ENCODE peak calls at places on chromosomes 11 and 22, in ten cellular contexts. One of them, this sample, is unnamed.
A peak's percentile ranks its signal among the peaks of the same experiment; 100 is the strongest.

GRCh38 chr11:112255075-112255739 is 5.5 kb downstream of the PLET1 start:
- DNase-seq in suprapubic skin: no peak
- DNase-seq in ovary: no peak
- DNase-seq in H1: no peak
- DNase-seq in A549: no peak
- DNase-seq in sigmoid colon: no peak
- DNase-seq in GM12878: no peak
- DNase-seq in esophagus muscularis mucosa: no peak
- DNase-seq in transverse colon: no peak
- DNase-seq in stomach: no peak
- DNase-seq in this sample: no peak

GRCh38 chr22:33873186-33873585 is 47.1 kb downstream of the LARGE1 start:
- DNase-seq in ovary: peak; percentile 47
- DNase-seq in suprapubic skin: no peak
- DNase-seq in GM12878: no peak
- DNase-seq in H1: no peak
- DNase-seq in stomach: peak; percentile 63
- DNase-seq in transverse colon: no peak
- DNase-seq in esophagus muscularis mucosa: no peak
- DNase-seq in sigmoid colon: peak; percentile 78
- DNase-seq in A549: no peak
- DNase-seq in this sample: no peak

GRCh38 chr11:117478126-117478856 is 150.6 kb downstream of the CEP164 start:
- DNase-seq in transverse colon: peak; percentile 35
- DNase-seq in ovary: no peak
- DNase-seq in GM12878: no peak
- DNase-seq in A549: no peak
- DNase-seq in sigmoid colon: no peak
- DNase-seq in H1: no peak
- DNase-seq in esophagus muscularis mucosa: no peak
- DNase-seq in suprapubic skin: no peak
- DNase-seq in stomach: no peak
- DNase-seq in this sample: no peak

GRCh38 chr11:61834278-61835004 is 6.3 kb downstream of the FADS2 start:
- DNase-seq in ovary: peak; percentile 60
- DNase-seq in transverse colon: no peak
- DNase-seq in sigmoid colon: no peak
- DNase-seq in esophagus muscularis mucosa: peak; percentile 93
- DNase-seq in stomach: no peak
- DNase-seq in GM12878: peak; percentile 87
- DNase-seq in A549: no peak
- DNase-seq in H1: no peak
- DNase-seq in suprapubic skin: no peak
- DNase-seq in this sample: no peak

GRCh38 chr22:29748248-29748893 is 18.4 kb downstream of the ZMAT5 start:
- DNase-seq in stomach: no peak
- DNase-seq in suprapubic skin: no peak
- DNase-seq in GM12878: no peak
- DNase-seq in sigmoid colon: no peak
- DNase-seq in esophagus muscularis mucosa: no peak
- DNase-seq in H1: no peak
- DNase-seq in A549: no peak
- DNase-seq in transverse colon: peak; percentile 36
- DNase-seq in ovary: no peak
- DNase-seq in this sample: no peak

GRCh38 chr11:64065141-64065465 is 29.4 kb downstream of the FLRT1 start:
- DNase-seq in sigmoid colon: no peak
- DNase-seq in stomach: no peak
- DNase-seq in ovary: no peak
- DNase-seq in GM12878: no peak
- DNase-seq in A549: no peak
- DNase-seq in transverse colon: no peak
- DNase-seq in esophagus muscularis mucosa: no peak
- DNase-seq in suprapubic skin: no peak
- DNase-seq in H1: no peak
- DNase-seq in this sample: no peak

GRCh38 chr11:12164061-12165014 is 53.9 kb downstream of the MICAL2 start:
- DNase-seq in GM12878: no peak
- DNase-seq in transverse colon: peak; percentile 33
- DNase-seq in ovary: no peak
- DNase-seq in stomach: no peak
- DNase-seq in suprapubic skin: no peak
- DNase-seq in A549: no peak
- DNase-seq in H1: no peak
- DNase-seq in sigmoid colon: peak; percentile 86
- DNase-seq in esophagus muscularis mucosa: no peak
- DNase-seq in this sample: no peak

GRCh38 chr22:43186272-43187170 is at the start of gene TTLL12:
- DNase-seq in GM12878: no peak
- DNase-seq in suprapubic skin: no peak
- DNase-seq in esophagus muscularis mucosa: no peak
- DNase-seq in A549: peak; percentile 21
- DNase-seq in H1: no peak
- DNase-seq in stomach: peak; percentile 56
- DNase-seq in ovary: peak; percentile 78
- DNase-seq in transverse colon: peak; percentile 56
- DNase-seq in sigmoid colon: peak; percentile 75
- DNase-seq in this sample: no peak

GRCh38 chr11:26649884-26650283 is 72.0 kb downstream of the SLC5A12 start:
- DNase-seq in esophagus muscularis mucosa: no peak
- DNase-seq in H1: no peak
- DNase-seq in suprapubic skin: no peak
- DNase-seq in ovary: no peak
- DNase-seq in A549: peak; percentile 55
- DNase-seq in GM12878: peak; percentile 54
- DNase-seq in transverse colon: peak; percentile 61
- DNase-seq in stomach: peak; percentile 58
- DNase-seq in sigmoid colon: peak; percentile 64
- DNase-seq in this sample: no peak

GRCh38 chr11:19511413-19512183 is 201.0 kb upstream of the NAV2 start:
- DNase-seq in H1: no peak
- DNase-seq in transverse colon: peak; percentile 10
- DNase-seq in A549: no peak
- DNase-seq in ovary: peak; percentile 38
- DNase-seq in sigmoid colon: peak; percentile 71
- DNase-seq in esophagus muscularis mucosa: no peak
- DNase-seq in suprapubic skin: no peak
- DNase-seq in stomach: peak; percentile 46
- DNase-seq in GM12878: no peak
- DNase-seq in this sample: peak; percentile 36

GRCh38 chr11:85705805-85706204 is 19.8 kb upstream of the CCDC89 start:
- DNase-seq in stomach: no peak
- DNase-seq in A549: no peak
- DNase-seq in ovary: no peak
- DNase-seq in esophagus muscularis mucosa: no peak
- DNase-seq in GM12878: no peak
- DNase-seq in suprapubic skin: no peak
- DNase-seq in transverse colon: no peak
- DNase-seq in sigmoid colon: no peak
- DNase-seq in H1: no peak
- DNase-seq in this sample: no peak

GRCh38 chr11:82636620-82637019 is 97.0 kb downstream of the FAM181B start:
- DNase-seq in GM12878: no peak
- DNase-seq in sigmoid colon: no peak
- DNase-seq in esophagus muscularis mucosa: no peak
- DNase-seq in stomach: no peak
- DNase-seq in transverse colon: no peak
- DNase-seq in H1: no peak
- DNase-seq in A549: no peak
- DNase-seq in ovary: no peak
- DNase-seq in suprapubic skin: no peak
- DNase-seq in this sample: no peak

GRCh38 chr22:23119492-23120414 is 22.0 kb downstream of the RSPH14 start:
- DNase-seq in A549: no peak
- DNase-seq in GM12878: no peak
- DNase-seq in H1: no peak
- DNase-seq in stomach: no peak
- DNase-seq in transverse colon: no peak
- DNase-seq in ovary: no peak
- DNase-seq in suprapubic skin: no peak
- DNase-seq in sigmoid colon: no peak
- DNase-seq in esophagus muscularis mucosa: no peak
- DNase-seq in this sample: no peak

GRCh38 chr11:15938362-15938725 is 418.0 kb downstream of the SOX6 start:
- DNase-seq in stomach: no peak
- DNase-seq in GM12878: no peak
- DNase-seq in transverse colon: no peak
- DNase-seq in sigmoid colon: no peak
- DNase-seq in ovary: no peak
- DNase-seq in A549: no peak
- DNase-seq in H1: no peak
- DNase-seq in esophagus muscularis mucosa: peak; percentile 74
- DNase-seq in suprapubic skin: no peak
- DNase-seq in this sample: no peak

GRCh38 chr11:99371257-99371656 is 350.5 kb downstream of the CNTN5 start:
- DNase-seq in stomach: no peak
- DNase-seq in ovary: no peak
- DNase-seq in sigmoid colon: no peak
- DNase-seq in suprapubic skin: no peak
- DNase-seq in esophagus muscularis mucosa: no peak
- DNase-seq in A549: no peak
- DNase-seq in GM12878: no peak
- DNase-seq in H1: no peak
- DNase-seq in transverse colon: no peak
- DNase-seq in this sample: no peak
- TF ChIP-seq EP300 in stomach: no peak
- TF ChIP-seq EP300 in ovary: no peak
- TF ChIP-seq EP300 in sigmoid colon: no peak
- TF ChIP-seq EP300 in suprapubic skin: no peak
- TF ChIP-seq EP300 in esophagus muscularis mucosa: no peak
- TF ChIP-seq EP300 in A549: no peak
- TF ChIP-seq EP300 in GM12878: no peak
- TF ChIP-seq EP300 in H1: no peak
- TF ChIP-seq EP300 in transverse colon: no peak
- TF ChIP-seq EP300 in this sample: no peak

DNA sequence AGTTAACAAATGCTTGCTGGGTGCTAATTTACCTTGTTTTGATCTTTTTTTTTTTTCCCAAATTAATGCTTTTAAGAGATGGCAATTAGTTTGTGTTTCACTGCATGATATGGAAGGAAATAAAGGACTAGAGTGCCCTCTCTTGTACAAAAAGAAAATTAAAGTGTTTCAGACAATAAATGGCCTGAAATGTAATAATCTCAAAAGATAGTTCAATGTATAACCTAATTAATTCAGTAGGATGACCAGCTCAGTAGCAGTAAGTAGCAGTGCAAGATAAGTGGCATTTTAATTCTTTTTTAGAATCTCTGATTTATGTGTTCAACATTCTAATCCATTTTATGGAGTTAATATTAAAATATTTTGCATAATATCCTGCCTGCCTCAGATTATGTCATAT is 39.9 kb upstream of the MYO18B start:
- DNase-seq in sigmoid colon: no peak
- DNase-seq in H1: no peak
- DNase-seq in GM12878: no peak
- DNase-seq in ovary: no peak
- DNase-seq in esophagus muscularis mucosa: no peak
- DNase-seq in A549: no peak
- DNase-seq in transverse colon: no peak
- DNase-seq in stomach: no peak
- DNase-seq in suprapubic skin: no peak
- DNase-seq in this sample: no peak
- TF ChIP-seq EP300 in sigmoid colon: no peak
- TF ChIP-seq EP300 in H1: no peak
- TF ChIP-seq EP300 in GM12878: no peak
- TF ChIP-seq EP300 in ovary: no peak
- TF ChIP-seq EP300 in esophagus muscularis mucosa: no peak
- TF ChIP-seq EP300 in A549: no peak
- TF ChIP-seq EP300 in transverse colon: no peak
- TF ChIP-seq EP300 in stomach: no peak
- TF ChIP-seq EP300 in suprapubic skin: no peak
- TF ChIP-seq EP300 in this sample: no peak

DNA sequence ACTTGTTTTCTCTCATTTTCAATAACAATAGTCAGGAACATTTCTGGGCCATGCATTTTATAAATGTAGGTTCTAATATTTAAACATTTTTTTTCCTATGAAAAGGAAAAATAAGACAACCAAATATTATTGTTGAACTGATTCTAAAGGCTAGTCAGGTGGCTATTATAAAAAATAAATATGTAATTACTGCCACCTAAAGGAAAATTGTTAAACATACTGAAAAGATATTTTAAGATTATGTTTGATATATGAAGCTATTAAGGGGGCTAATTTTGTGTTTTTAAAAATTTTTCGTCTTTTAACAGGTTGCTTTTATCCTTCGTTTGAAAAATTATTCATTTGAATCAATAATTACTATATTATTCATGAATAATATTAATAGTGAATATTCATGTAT is 62.2 kb upstream of the FDX1 start:
- DNase-seq in suprapubic skin: no peak
- DNase-seq in GM12878: no peak
- DNase-seq in transverse colon: no peak
- DNase-seq in stomach: no peak
- DNase-seq in esophagus muscularis mucosa: no peak
- DNase-seq in ovary: no peak
- DNase-seq in H1: no peak
- DNase-seq in A549: no peak
- DNase-seq in sigmoid colon: no peak
- DNase-seq in this sample: no peak
- TF ChIP-seq EP300 in suprapubic skin: no peak
- TF ChIP-seq EP300 in GM12878: no peak
- TF ChIP-seq EP300 in transverse colon: no peak
- TF ChIP-seq EP300 in stomach: no peak
- TF ChIP-seq EP300 in esophagus muscularis mucosa: no peak
- TF ChIP-seq EP300 in ovary: no peak
- TF ChIP-seq EP300 in H1: no peak
- TF ChIP-seq EP300 in A549: no peak
- TF ChIP-seq EP300 in sigmoid colon: no peak
- TF ChIP-seq EP300 in this sample: no peak

GRCh38 chr22:19147193-19147780 is 2.8 kb downstream of the GSC2 start:
- DNase-seq in esophagus muscularis mucosa: no peak
- DNase-seq in GM12878: no peak
- DNase-seq in sigmoid colon: no peak
- DNase-seq in ovary: no peak
- DNase-seq in stomach: no peak
- DNase-seq in H1: no peak
- DNase-seq in transverse colon: no peak
- DNase-seq in suprapubic skin: no peak
- DNase-seq in A549: no peak
- DNase-seq in this sample: no peak

GRCh38 chr22:19146215-19146968 is 1.9 kb upstream of the ESS2 start:
- DNase-seq in A549: peak; percentile 18
- DNase-seq in esophagus muscularis mucosa: no peak
- DNase-seq in suprapubic skin: no peak
- DNase-seq in stomach: no peak
- DNase-seq in ovary: no peak
- DNase-seq in GM12878: no peak
- DNase-seq in sigmoid colon: no peak
- DNase-seq in transverse colon: no peak
- DNase-seq in H1: no peak
- DNase-seq in this sample: no peak

GRCh38 chr22:19143212-19143611 is 1.2 kb downstream of the ESS2 start:
- DNase-seq in ovary: no peak
- DNase-seq in suprapubic skin: no peak
- DNase-seq in A549: no peak
- DNase-seq in stomach: no peak
- DNase-seq in GM12878: no peak
- DNase-seq in transverse colon: no peak
- DNase-seq in sigmoid colon: no peak
- DNase-seq in H1: no peak
- DNase-seq in esophagus muscularis mucosa: no peak
- DNase-seq in this sample: no peak

GRCh38 chr22:19142394-19142793 is 2.1 kb downstream of the ESS2 start:
- DNase-seq in H1: no peak
- DNase-seq in ovary: no peak
- DNase-seq in stomach: no peak
- DNase-seq in transverse colon: no peak
- DNase-seq in A549: no peak
- DNase-seq in suprapubic skin: no peak
- DNase-seq in GM12878: no peak
- DNase-seq in sigmoid colon: no peak
- DNase-seq in esophagus muscularis mucosa: no peak
- DNase-seq in this sample: no peak

GRCh38 chr22:19143967-19144400 is 467 bp downstream of the ESS2 start:
- DNase-seq in stomach: no peak
- DNase-seq in GM12878: no peak
- DNase-seq in esophagus muscularis mucosa: no peak
- DNase-seq in ovary: no peak
- DNase-seq in suprapubic skin: no peak
- DNase-seq in A549: no peak
- DNase-seq in transverse colon: no peak
- DNase-seq in H1: no peak
- DNase-seq in sigmoid colon: no peak
- DNase-seq in this sample: no peak
- TF ChIP-seq EP300 in stomach: no peak
- TF ChIP-seq EP300 in GM12878: no peak
- TF ChIP-seq EP300 in esophagus muscularis mucosa: no peak
- TF ChIP-seq EP300 in ovary: no peak
- TF ChIP-seq EP300 in suprapubic skin: no peak
- TF ChIP-seq EP300 in A549: no peak
- TF ChIP-seq EP300 in transverse colon: no peak
- TF ChIP-seq EP300 in H1: no peak
- TF ChIP-seq EP300 in sigmoid colon: no peak
- TF ChIP-seq EP300 in this sample: no peak

This sample was measured in tibial nerve.